ENCODE peak calls at places on chromosome 21, in eight cellular contexts. K is tibial artery, U is fibroblast of lung, I is dorsolateral prefrontal cortex, H is SJSA1, O is upper lobe of right lung, F is heart right ventricle, Z is ovary. T is an unnamed sample.
A peak's percentile ranks its signal among the peaks of the same experiment; 100 is the strongest.

GRCh38 chr21:38171723-38172344 is 85.0 kb upstream of the KCNJ15 start:
- DNase-seq in F (no peak), H (peak; percentile 71), K (no peak), U (peak; percentile 54), O (no peak), Z (no peak), I (no peak), T (no peak)

GRCh38 chr21:38841472-38841871 is 35.7 kb downstream of the ETS2 start:
- DNase-seq in Z (no peak), H (peak; percentile 10), I (no peak), K (no peak), U (no peak), O (no peak), F (no peak), T (no peak)

GRCh38 chr21:32233722-32234301 is 45.0 kb downstream of the MIS18A start:
- DNase-seq in H (no peak), I (no peak), O (no peak), K (no peak), U (no peak), Z (no peak), F (no peak), T (no peak)

GRCh38 chr21:32306021-32306780 is 7.5 kb downstream of the MRAP start:
- DNase-seq in I (peak; percentile 79), H (no peak), F (peak; percentile 35), K (no peak), Z (no peak), U (no peak), O (no peak), T (no peak)

GRCh38 chr21:40947713-40948112 is 100.8 kb upstream of the DSCAM start:
- DNase-seq in H (no peak), K (no peak), U (no peak), I (no peak), F (no peak), Z (no peak), O (no peak), T (no peak)

GRCh38 chr21:15894596-15894995 is 164.8 kb downstream of the USP25 start:
- DNase-seq in I (no peak), O (no peak), F (no peak), H (no peak), U (peak; percentile 56), Z (no peak), K (no peak), T (no peak)

GRCh38 chr21:38511662-38512243 is 13.5 kb upstream of the ERG start:
- DNase-seq in F (no peak), Z (no peak), I (no peak), K (no peak), U (no peak), H (no peak), O (no peak), T (no peak)

GRCh38 chr21:31555741-31556191 is 103.7 kb upstream of the SOD1 start:
- DNase-seq in O (peak; percentile 1), F (no peak), U (no peak), K (no peak), H (no peak), Z (no peak), I (no peak), T (no peak)

GRCh38 chr21:26487981-26488480 is 85.1 kb downstream of the CYYR1 start:
- DNase-seq in K (no peak), F (no peak), U (no peak), O (no peak), H (no peak), I (no peak), Z (no peak), T (no peak)

GRCh38 chr21:38768385-38769071 is 37.2 kb upstream of the ETS2 start:
- DNase-seq in F (no peak), I (no peak), Z (no peak), K (no peak), O (no peak), H (peak; percentile 87), U (peak; percentile 99), T (peak; percentile 61)

GRCh38 chr21:16644690-16645089 is 868.2 kb upstream of the CXADR start:
- DNase-seq in F (no peak), O (no peak), Z (no peak), U (peak; percentile 57), K (no peak), H (no peak), I (no peak), T (no peak)

GRCh38 chr21:43273708-43274021 is 104.9 kb downstream of the CRYAA start:
- DNase-seq in Z (no peak), H (no peak), I (no peak), U (no peak), K (no peak), O (peak; percentile 56), F (no peak), T (no peak)

GRCh38 chr21:43271452-43272020 is 102.7 kb downstream of the CRYAA start:
- DNase-seq in H (no peak), I (no peak), Z (no peak), U (no peak), F (no peak), K (no peak), O (peak; percentile 59), T (no peak)

GRCh38 chr21:43274022-43274945 is 105.5 kb downstream of the CRYAA start:
- DNase-seq in H (no peak), U (no peak), O (peak; percentile 55), Z (no peak), F (no peak), K (no peak), I (no peak), T (no peak)

GRCh38 chr21:43273016-43273707 is 104.4 kb downstream of the CRYAA start:
- DNase-seq in O (peak; percentile 40), I (no peak), U (no peak), H (no peak), K (no peak), F (no peak), Z (no peak), T (no peak)

DNA sequence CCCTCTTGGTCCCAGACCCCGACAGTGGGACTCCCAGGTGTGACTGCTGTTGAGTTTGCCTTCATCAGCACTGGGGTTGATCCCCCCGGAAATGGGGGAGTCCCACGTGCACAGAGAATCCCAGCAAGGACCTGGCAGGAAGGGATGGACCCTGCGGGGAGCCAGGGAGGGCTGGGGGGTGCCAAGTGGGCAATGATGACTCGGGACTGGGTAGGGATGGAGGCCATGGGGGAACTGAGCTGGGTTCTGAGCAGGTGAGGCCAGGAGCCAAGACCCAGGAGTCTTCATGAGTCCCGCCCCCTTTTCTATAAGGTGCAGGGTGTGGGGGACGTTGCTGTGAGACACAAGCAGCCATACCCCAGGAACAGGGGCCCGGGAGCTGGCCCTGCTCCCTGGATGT is 103.8 kb downstream of the CRYAA start:
- DNase-seq in H (no peak), U (no peak), O (no peak), Z (no peak), K (no peak), I (no peak), F (no peak), T (no peak)
- H3K27me3 ChIP-seq in H (peaks cover 15% of the 10 kb centered on the region), U (peaks cover 7% of the 10 kb centered on the region), O (peaks cover 7% of the 10 kb centered on the region), Z (no peaks in the 10 kb centered on the region), K (no peaks in the 10 kb centered on the region), I (no peaks in the 10 kb centered on the region), F (peaks cover 14% of the 10 kb centered on the region), T (no peaks in the 10 kb centered on the region)

GRCh38 chr21:14842641-14843040 is 222.2 kb downstream of the NRIP1 start:
- DNase-seq in F (no peak), U (no peak), O (no peak), I (no peak), Z (no peak), K (no peak), H (no peak), T (no peak)
- H3K27me3 ChIP-seq in F (no peaks in the 10 kb centered on the region), U (no peaks in the 10 kb centered on the region), O (no peaks in the 10 kb centered on the region), I (no peaks in the 10 kb centered on the region), Z (no peaks in the 10 kb centered on the region), K (no peaks in the 10 kb centered on the region), H (no peaks in the 10 kb centered on the region), T (no peaks in the 10 kb centered on the region)

GRCh38 chr21:34862951-34863350 is 186.2 kb downstream of the RUNX1 start:
- DNase-seq in U (no peak), H (peak; percentile 2), I (no peak), O (no peak), F (no peak), K (no peak), Z (no peak), T (no peak)
- H3K27me3 ChIP-seq in U (no peaks in the 10 kb centered on the region), H (no peaks in the 10 kb centered on the region), I (peaks cover 1% of the 10 kb centered on the region), O (no peaks in the 10 kb centered on the region), F (no peaks in the 10 kb centered on the region), K (no peaks in the 10 kb centered on the region), Z (no peaks in the 10 kb centered on the region), T (no peaks in the 10 kb centered on the region)

GRCh38 chr21:45471229-45472052 is 66.5 kb downstream of the COL18A1 start:
- DNase-seq in O (no peak), H (no peak), I (no peak), K (no peak), Z (peak; percentile 59), U (peak; percentile 96), F (peak; percentile 81), T (no peak)

GRCh38 chr21:45470087-45470515 is 65.1 kb downstream of the COL18A1 start:
- DNase-seq in I (no peak), K (no peak), H (no peak), F (no peak), U (peak; percentile 58), Z (no peak), O (no peak), T (no peak)

GRCh38 chr21:45468971-45469272 is 64.0 kb downstream of the COL18A1 start:
- DNase-seq in Z (no peak), U (no peak), I (no peak), O (peak; percentile 60), K (no peak), H (no peak), F (no peak), T (no peak)

GRCh38 chr21:45468051-45468970 is 63.3 kb downstream of the COL18A1 start:
- DNase-seq in Z (no peak), U (no peak), I (no peak), F (no peak), H (no peak), O (peak; percentile 61), K (no peak), T (no peak)

GRCh38 chr21:45469273-45470086 is 64.5 kb downstream of the COL18A1 start:
- DNase-seq in I (peak; percentile 48), O (peak; percentile 67), K (no peak), F (no peak), H (no peak), U (peak; percentile 24), Z (no peak), T (no peak)
- H3K27me3 ChIP-seq in I (no peaks in the 10 kb centered on the region), O (no peaks in the 10 kb centered on the region), K (no peaks in the 10 kb centered on the region), F (no peaks in the 10 kb centered on the region), H (no peaks in the 10 kb centered on the region), U (no peaks in the 10 kb centered on the region), Z (no peaks in the 10 kb centered on the region), T (no peaks in the 10 kb centered on the region)

DNA sequence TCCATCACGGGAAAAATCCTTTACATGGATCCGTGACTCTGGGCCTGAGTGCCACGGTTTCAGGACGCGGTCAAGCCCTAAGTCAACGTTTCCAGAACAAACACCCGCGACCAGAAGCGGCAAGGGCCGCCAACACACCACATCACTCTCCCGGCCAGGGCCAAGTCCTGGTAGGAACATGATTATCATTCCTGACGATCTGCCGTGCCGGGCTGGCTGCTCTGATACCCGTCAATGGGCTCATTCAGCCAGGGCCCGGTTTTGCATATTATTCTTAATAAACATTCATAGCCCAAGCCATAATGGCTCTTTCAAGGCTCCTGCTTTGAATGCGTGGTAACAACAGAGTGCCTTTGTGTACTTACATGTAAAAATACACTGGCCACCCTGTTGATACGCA is 44.6 kb upstream of the SIM2 start:
- DNase-seq in Z (no peak), K (no peak), H (no peak), U (no peak), O (no peak), I (peak; percentile 84), F (no peak), T (no peak)
- H3K27me3 ChIP-seq in Z (no peaks in the 10 kb centered on the region), K (no peaks in the 10 kb centered on the region), H (no peaks in the 10 kb centered on the region), U (peaks cover 7% of the 10 kb centered on the region), O (peaks cover 16% of the 10 kb centered on the region), I (peaks cover 26% of the 10 kb centered on the region), F (no peaks in the 10 kb centered on the region), T (no peaks in the 10 kb centered on the region)